ENCODE peak calls at places on chromosomes 3 and 15, in seven cellular contexts. B is keratinocyte; H is pancreas; N is CD8-positive, alpha-beta memory T cell; F is heart right ventricle; M is transverse colon; W is psoas muscle. A is an unnamed sample.

GRCh38 chr3:181457756-181458155 is 254.0 kb upstream of the SOX2 start:
- DNase-seq in M (no peak), H (no peak), N (no peak), W (no peak), F (no peak), B (no peak), A (no peak)

GRCh38 chr3:61425356-61425755 is 136.0 kb upstream of the PTPRG start:
- DNase-seq in M (no peak), W (no peak), N (no peak), H (no peak), F (no peak), B (no peak), A (no peak)

GRCh38 chr3:22475665-22476064 is 724.7 kb upstream of the ZNF385D start:
- DNase-seq in H (no peak), W (no peak), F (no peak), M (no peak), N (no peak), B (no peak), A (no peak)

GRCh38 chr15:83046558-83047127 is 20.4 kb downstream of the BTBD1 start:
- DNase-seq in F (no peak), N (no peak), H (no peak), M (no peak), W (no peak), B (no peak), A (no peak)

GRCh38 chr3:79864077-79864476 is 96.3 kb upstream of the ROBO1 start:
- DNase-seq in M (no peak), N (no peak), W (no peak), F (no peak), B (no peak), H (no peak), A (no peak)

GRCh38 chr3:160909917-160910316 is 153.9 kb downstream of the PPM1L start:
- DNase-seq in B (no peak), F (no peak), H (no peak), W (no peak), M (no peak), N (no peak), A (no peak)

GRCh38 chr15:68820205-68820588 is 498 bp downstream of the ANP32A start:
- DNase-seq in H (peak), M (peak), F (peak), N (peak), W (peak), B (no peak), A (no peak)

GRCh38 chr3:160697628-160698382 is 20.8 kb downstream of the ARL14 start:
- DNase-seq in F (no peak), H (no peak), M (no peak), W (no peak), B (no peak), N (no peak), A (no peak)

GRCh38 chr3:99409961-99410360 is 228.4 kb upstream of the COL8A1 start:
- DNase-seq in N (no peak), B (no peak), M (no peak), W (no peak), H (no peak), F (no peak), A (no peak)

GRCh38 chr3:189355481-189356201 is 183.9 kb downstream of the TPRG1 start:
- DNase-seq in H (no peak), M (peak), B (peak), N (peak), F (no peak), W (no peak), A (no peak)

GRCh38 chr15:40246496-40247275 is 7.8 kb downstream of the PAK6 start:
- DNase-seq in F (no peak), M (no peak), N (peak), W (peak), B (no peak), H (no peak), A (no peak)

GRCh38 chr3:43523454-43524053 is 98.3 kb downstream of the ANO10 start:
- DNase-seq in N (no peak), F (no peak), M (no peak), H (no peak), W (no peak), B (no peak), A (no peak)

GRCh38 chr3:335250-335649 is 138.7 kb downstream of the CHL1 start:
- DNase-seq in M (no peak), B (no peak), F (no peak), W (no peak), H (no peak), N (no peak), A (no peak)

GRCh38 chr3:64291345-64291744 is 66.1 kb upstream of the PRICKLE2 start:
- DNase-seq in M (peak), W (peak), B (peak), F (no peak), N (no peak), H (no peak), A (no peak)

GRCh38 chr3:47715928-47716327 is 65.8 kb downstream of the SMARCC1 start:
- DNase-seq in W (no peak), B (no peak), F (no peak), N (no peak), M (no peak), H (no peak), A (no peak)

GRCh38 chr15:48358681-48359152 is 27.5 kb downstream of the DUT start:
- DNase-seq in H (no peak), F (no peak), B (no peak), M (no peak), W (no peak), N (no peak), A (no peak)

GRCh38 chr3:191795196-191795595 is 334.2 kb downstream of the PYDC2 start:
- DNase-seq in N (no peak), W (no peak), F (no peak), B (no peak), H (no peak), M (no peak), A (no peak)

GRCh38 chr3:53350652-53351051 is 3.3 kb upstream of the DCP1A start:
- DNase-seq in B (no peak), H (no peak), W (no peak), M (peak), N (no peak), F (no peak), A (no peak)

GRCh38 chr3:32960404-32961160 is 9.1 kb downstream of the CCR4 start:
- DNase-seq in N (no peak), M (no peak), H (no peak), F (no peak), W (no peak), B (no peak), A (no peak)

GRCh38 chr3:113677745-113678144 is 18.7 kb downstream of the USF3 start:
- DNase-seq in N (no peak), W (no peak), M (no peak), F (no peak), H (no peak), B (no peak), A (no peak)

GRCh38 chr3:61564405-61565059 is 3.2 kb downstream of the PTPRG start:
- DNase-seq in B (no peak), H (peak), M (peak), N (no peak), W (peak), F (peak), A (peak)

GRCh38 chr15:66072616-66073361 is 180.8 kb downstream of the MEGF11 start:
- DNase-seq in M (no peak), F (no peak), W (no peak), N (no peak), B (no peak), H (no peak), A (no peak)

GRCh38 chr15:79089890-79090486 is 592 bp downstream of the RASGRF1 start:
- DNase-seq in F (no peak), B (no peak), H (no peak), W (no peak), N (no peak), M (no peak), A (no peak)

GRCh38 chr3:141489184-141489583 is 2.4 kb downstream of the RASA2 start:
- DNase-seq in B (no peak), N (no peak), H (no peak), M (no peak), F (no peak), W (no peak), A (no peak)

GRCh38 chr3:111714305-111714704 is 119.2 kb upstream of the ZBED2 start:
- DNase-seq in F (no peak), H (no peak), B (no peak), M (no peak), W (no peak), N (no peak), A (no peak)

GRCh38 chr15:40420071-40420713 is 14.6 kb downstream of the IVD start:
- DNase-seq in F (no peak), W (no peak), M (no peak), B (no peak), H (peak), N (no peak), A (no peak)

GRCh38 chr3:66297917-66298316 is 77.1 kb downstream of the SLC25A26 start:
- DNase-seq in F (no peak), H (no peak), M (no peak), N (no peak), W (no peak), B (no peak), A (no peak)

GRCh38 chr15:38991126-38991525 is 426.5 kb upstream of the RASGRP1 start:
- DNase-seq in N (no peak), M (no peak), B (no peak), H (no peak), F (no peak), W (no peak), A (no peak)

GRCh38 chr3:185555101-185555501 is 2.7 kb upstream of the LIPH start:
- DNase-seq in W (no peak), F (no peak), B (no peak), H (no peak), N (no peak), M (peak), A (no peak)

GRCh38 chr15:70826634-70827033 is 27.3 kb downstream of the LARP6 start:
- DNase-seq in M (peak), B (peak), W (peak), N (no peak), F (no peak), H (no peak), A (no peak)

GRCh38 chr15:73355866-73356265 is 12.9 kb downstream of the HCN4 start:
- DNase-seq in W (no peak), M (no peak), F (no peak), N (no peak), H (no peak), B (no peak), A (no peak)

GRCh38 chr3:12938258-12938711 is 96.9 kb upstream of the RPL32 start:
- DNase-seq in B (no peak), H (no peak), F (no peak), W (no peak), M (no peak), N (no peak), A (no peak)

GRCh38 chr15:57923750-57924149 is 141.8 kb downstream of the ALDH1A2 start:
- DNase-seq in M (peak), N (no peak), H (no peak), F (no peak), B (no peak), W (no peak), A (no peak)

GRCh38 chr3:42635111-42635510 is 18.4 kb upstream of the ZBTB47 start:
- DNase-seq in M (no peak), F (no peak), W (no peak), B (no peak), H (no peak), N (no peak), A (no peak)

GRCh38 chr3:107910713-107911259 is 180.0 kb downstream of the CD47 start:
- DNase-seq in N (no peak), F (no peak), B (no peak), M (no peak), H (no peak), W (no peak), A (no peak)

GRCh38 chr3:27657871-27658270 is 64.3 kb downstream of the EOMES start:
- DNase-seq in B (no peak), N (no peak), H (no peak), M (no peak), W (no peak), F (no peak), A (no peak)

GRCh38 chr3:99747915-99748314 is 69.7 kb upstream of the CMSS1 start:
- DNase-seq in N (no peak), F (no peak), H (no peak), W (no peak), B (no peak), M (no peak), A (no peak)

GRCh38 chr3:197257711-197258110 is 40.7 kb downstream of the DLG1 start:
- DNase-seq in W (no peak), F (no peak), N (no peak), H (no peak), B (no peak), M (no peak), A (no peak)
- H3K27ac ChIP-seq in W (no peak), F (no peak), N (no peak), H (no peak), B (peak), M (no peak), A (peak)

GRCh38 chr3:37962906-37963486 is 27.6 kb upstream of the VILL start:
- DNase-seq in W (no peak), B (no peak), H (no peak), F (no peak), M (no peak), N (no peak), A (no peak)
- H3K27ac ChIP-seq in W (peak), B (no peak), H (peak), F (peak), M (peak), N (no peak), A (no peak)

GRCh38 chr3:37823189-37823588 is 38.5 kb upstream of the CTDSPL start:
- DNase-seq in N (no peak), M (no peak), H (no peak), B (no peak), F (no peak), W (no peak), A (no peak)

GRCh38 chr3:37820213-37820612 is 41.5 kb upstream of the CTDSPL start:
- DNase-seq in H (no peak), M (no peak), B (no peak), W (no peak), N (no peak), F (no peak), A (no peak)

GRCh38 chr3:37824090-37824953 is 37.4 kb upstream of the CTDSPL start:
- DNase-seq in B (no peak), N (no peak), H (no peak), F (no peak), W (no peak), M (no peak), A (no peak)

GRCh38 chr3:37816271-37816670 is 45.4 kb upstream of the CTDSPL start:
- DNase-seq in B (no peak), M (no peak), H (no peak), W (no peak), N (no peak), F (no peak), A (no peak)

GRCh38 chr3:37819591-37819990 is 42.1 kb upstream of the CTDSPL start:
- DNase-seq in N (no peak), F (no peak), W (no peak), M (no peak), B (no peak), H (no peak), A (no peak)
- H3K27ac ChIP-seq in N (no peak), F (peak), W (no peak), M (peak), B (no peak), H (no peak), A (no peak)

DNA sequence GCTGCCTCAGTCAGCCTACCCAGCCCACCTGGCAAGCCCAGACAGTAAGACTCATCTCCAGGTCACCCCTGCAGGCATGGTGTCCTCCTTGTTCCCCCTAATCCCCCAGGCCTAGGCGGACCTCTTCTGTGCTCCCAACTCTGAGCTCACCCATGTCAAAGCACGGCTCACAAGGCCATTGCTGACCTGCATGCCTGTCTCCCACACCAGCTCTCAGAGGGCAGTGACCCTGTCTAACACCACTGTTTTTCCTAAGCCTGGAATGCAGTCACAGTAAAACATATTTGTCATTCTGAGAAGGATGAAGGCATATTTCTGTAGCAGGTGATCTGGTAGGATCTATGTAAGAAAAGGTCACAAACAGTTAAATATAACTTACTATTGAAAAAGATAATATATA is 110.3 kb upstream of the HACD2 start:
- DNase-seq in B (no peak), M (no peak), F (no peak), H (no peak), N (no peak), W (no peak), A (no peak)
- H3K27ac ChIP-seq in B (no peak), M (peak), F (peak), H (no peak), N (no peak), W (no peak), A (no peak)

GRCh38 chr3:196181127-196181546 is 30.1 kb downstream of the ZDHHC19 start:
- DNase-seq in F (no peak), M (no peak), B (no peak), H (no peak), W (peak), N (no peak), A (no peak)
- H3K27ac ChIP-seq in F (no peak), M (no peak), B (no peak), H (no peak), W (no peak), N (peak), A (no peak)

DNA sequence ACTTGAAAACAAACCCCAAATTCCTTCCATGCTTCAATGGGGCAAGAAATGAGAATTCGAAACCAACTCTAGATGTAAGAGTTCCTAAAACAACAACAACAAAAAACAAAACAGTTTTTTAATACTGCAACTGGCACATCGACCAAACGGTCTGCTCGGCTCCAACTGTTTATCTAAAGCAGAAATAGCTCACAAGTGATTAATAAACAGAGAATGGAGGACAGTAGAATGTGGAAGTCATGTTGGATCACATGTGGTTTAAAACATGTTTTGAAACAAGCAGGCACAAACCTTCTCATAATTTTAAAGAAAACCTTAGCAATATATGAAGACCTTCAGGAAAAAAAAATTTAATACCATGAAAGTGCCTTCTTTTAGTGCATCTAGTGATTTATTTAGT is 55.1 kb downstream of the SETMAR start:
- DNase-seq in M (no peak), W (no peak), N (no peak), H (no peak), B (no peak), F (no peak), A (no peak)
- H3K27ac ChIP-seq in M (no peak), W (no peak), N (no peak), H (peak), B (no peak), F (no peak), A (no peak)

GRCh38 chr3:34782876-34783275 is 856.4 kb upstream of the ARPP21 start:
- DNase-seq in H (no peak), B (no peak), M (no peak), N (no peak), F (no peak), W (no peak), A (no peak)

GRCh38 chr3:34780294-34780693 is 859.0 kb upstream of the ARPP21 start:
- DNase-seq in W (no peak), N (no peak), M (no peak), B (no peak), F (no peak), H (no peak), A (no peak)

GRCh38 chr3:34779092-34779491 is 860.2 kb upstream of the ARPP21 start:
- DNase-seq in H (no peak), M (no peak), W (no peak), N (no peak), B (no peak), F (no peak), A (no peak)

GRCh38 chr3:34783881-34784280 is 855.4 kb upstream of the ARPP21 start:
- DNase-seq in N (no peak), B (no peak), W (no peak), F (no peak), M (no peak), H (no peak), A (no peak)

GRCh38 chr3:34780973-34781372 is 858.4 kb upstream of the ARPP21 start:
- DNase-seq in W (no peak), F (no peak), B (no peak), N (no peak), M (no peak), H (no peak), A (no peak)
- H3K27ac ChIP-seq in W (no peak), F (no peak), B (no peak), N (no peak), M (no peak), H (no peak), A (no peak)

GRCh38 chr3:120764206-120764605 is 21.7 kb downstream of the GTF2E1 start:
- DNase-seq in H (no peak), F (no peak), N (no peak), M (no peak), B (no peak), W (no peak), A (no peak)

GRCh38 chr3:120766576-120766975 is 24.0 kb downstream of the GTF2E1 start:
- DNase-seq in B (no peak), W (no peak), M (no peak), H (no peak), F (no peak), N (no peak), A (no peak)

GRCh38 chr3:120763601-120764000 is 21.1 kb downstream of the GTF2E1 start:
- DNase-seq in N (no peak), W (no peak), F (no peak), B (no peak), M (no peak), H (no peak), A (no peak)

GRCh38 chr3:120765830-120766511 is 23.4 kb downstream of the GTF2E1 start:
- DNase-seq in B (no peak), N (no peak), M (no peak), W (no peak), F (no peak), H (no peak), A (no peak)

GRCh38 chr3:120767106-120767505 is 24.6 kb downstream of the GTF2E1 start:
- DNase-seq in M (no peak), W (no peak), F (no peak), H (no peak), B (no peak), N (no peak), A (no peak)
- H3K27ac ChIP-seq in M (no peak), W (no peak), F (no peak), H (no peak), B (no peak), N (no peak), A (no peak)

DNA sequence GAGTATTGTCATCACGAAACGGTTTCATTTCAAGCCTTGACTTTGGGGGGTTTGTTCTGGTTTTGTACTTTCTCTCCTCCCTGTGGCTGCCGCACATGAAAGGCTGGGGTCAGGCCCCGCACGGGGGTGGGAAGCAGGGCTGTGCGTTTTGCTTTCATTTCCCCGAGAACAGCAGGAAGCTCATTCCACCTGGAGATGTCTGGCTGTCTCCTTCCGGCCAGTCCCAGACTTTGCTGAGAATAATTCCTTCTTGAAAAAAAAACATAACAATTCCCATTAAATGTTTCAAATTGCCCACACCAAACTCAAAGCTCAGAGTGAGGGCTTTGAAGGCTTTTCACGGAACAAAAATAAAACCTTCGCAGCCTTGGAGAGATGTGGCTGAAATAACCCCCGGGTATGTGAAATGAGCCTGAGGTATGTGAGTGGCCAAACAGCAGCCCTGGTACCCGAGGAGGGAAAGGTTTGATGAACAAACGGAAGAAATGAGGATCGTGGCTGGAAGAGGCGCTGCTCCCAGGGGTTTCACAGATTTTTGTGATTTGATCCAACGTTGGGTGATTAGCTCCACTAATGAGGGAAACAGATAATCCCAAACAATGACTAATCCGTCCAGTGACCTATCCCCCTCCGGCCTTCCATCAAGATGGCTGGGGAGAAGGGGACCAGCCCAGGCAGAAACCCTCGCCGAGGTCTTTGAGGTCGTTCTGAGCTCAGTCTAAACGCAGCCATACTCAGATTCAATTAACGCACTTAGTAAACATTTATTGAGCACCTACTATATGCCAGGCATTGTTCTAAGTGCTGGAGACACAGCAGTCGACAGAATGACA is 126.9 kb upstream of the MEF2A start:
- DNase-seq in N (no peak), H (peak), F (no peak), W (peak), B (no peak), M (peak), A (no peak)
- H3K27ac ChIP-seq in N (no peak), H (no peak), F (peak), W (peak), B (no peak), M (peak), A (no peak)

GRCh38 chr3:57890874-57891273 is 117.3 kb upstream of the FLNB start:
- DNase-seq in M (no peak), N (no peak), W (no peak), H (no peak), F (no peak), B (no peak), A (no peak)
- H3K27ac ChIP-seq in M (peak), N (no peak), W (peak), H (no peak), F (peak), B (no peak), A (no peak)